ENCODE peak calls at places on chromosomes 12 and 14, in seven cellular contexts. One of them, this sample, is unnamed.

GRCh38 chr12:104291867-104292524 is 11.5 kb upstream of the EID3 start:
- DNase-seq in HFF-Myc: no peak
- DNase-seq in CD4-positive, alpha-beta T cell: no peak
- DNase-seq in type B pancreatic cell: no peak
- DNase-seq in AG04450: no peak
- DNase-seq in pancreas: no peak
- DNase-seq in breast epithelium: no peak
- DNase-seq in this sample: no peak

GRCh38 chr12:113005759-113006158 is 27.4 kb downstream of the OAS2 start:
- DNase-seq in HFF-Myc: no peak
- DNase-seq in CD4-positive, alpha-beta T cell: no peak
- DNase-seq in type B pancreatic cell: no peak
- DNase-seq in AG04450: no peak
- DNase-seq in pancreas: no peak
- DNase-seq in breast epithelium: no peak
- DNase-seq in this sample: no peak

GRCh38 chr14:52934762-52935161 is 16.1 kb downstream of the FERMT2 start:
- DNase-seq in HFF-Myc: no peak
- DNase-seq in CD4-positive, alpha-beta T cell: no peak
- DNase-seq in type B pancreatic cell: no peak
- DNase-seq in AG04450: no peak
- DNase-seq in pancreas: no peak
- DNase-seq in breast epithelium: no peak
- DNase-seq in this sample: no peak

GRCh38 chr12:1758887-1759286 is 61.5 kb upstream of the LRTM2 start:
- DNase-seq in HFF-Myc: no peak
- DNase-seq in CD4-positive, alpha-beta T cell: no peak
- DNase-seq in type B pancreatic cell: no peak
- DNase-seq in AG04450: no peak
- DNase-seq in pancreas: no peak
- DNase-seq in breast epithelium: no peak
- DNase-seq in this sample: no peak

GRCh38 chr12:14913381-14913781 is 25.0 kb downstream of the ERP27 start:
- DNase-seq in HFF-Myc: no peak
- DNase-seq in CD4-positive, alpha-beta T cell: no peak
- DNase-seq in type B pancreatic cell: no peak
- DNase-seq in AG04450: no peak
- DNase-seq in pancreas: no peak
- DNase-seq in breast epithelium: peak; percentile 66
- DNase-seq in this sample: no peak

GRCh38 chr12:31906581-31907286 is 52.5 kb upstream of the RESF1 start:
- DNase-seq in HFF-Myc: no peak
- DNase-seq in CD4-positive, alpha-beta T cell: no peak
- DNase-seq in type B pancreatic cell: no peak
- DNase-seq in AG04450: no peak
- DNase-seq in pancreas: no peak
- DNase-seq in breast epithelium: no peak
- DNase-seq in this sample: no peak

GRCh38 chr12:88185988-88186387 is 43.9 kb downstream of the TMTC3 start:
- DNase-seq in HFF-Myc: peak; percentile 42
- DNase-seq in CD4-positive, alpha-beta T cell: no peak
- DNase-seq in type B pancreatic cell: no peak
- DNase-seq in AG04450: peak; percentile 11
- DNase-seq in pancreas: no peak
- DNase-seq in breast epithelium: no peak
- DNase-seq in this sample: no peak

GRCh38 chr12:49549735-49550710 is 11.2 kb downstream of the KCNH3 start:
- DNase-seq in HFF-Myc: no peak
- DNase-seq in CD4-positive, alpha-beta T cell: no peak
- DNase-seq in type B pancreatic cell: no peak
- DNase-seq in AG04450: no peak
- DNase-seq in pancreas: no peak
- DNase-seq in breast epithelium: no peak
- DNase-seq in this sample: no peak

GRCh38 chr12:51217968-51218606 is at the start of gene POU6F1:
- DNase-seq in HFF-Myc: peak; percentile 42
- DNase-seq in CD4-positive, alpha-beta T cell: peak; percentile 60
- DNase-seq in type B pancreatic cell: peak; percentile 79
- DNase-seq in AG04450: peak; percentile 23
- DNase-seq in pancreas: peak; percentile 78
- DNase-seq in breast epithelium: peak; percentile 67
- DNase-seq in this sample: peak; percentile 92

GRCh38 chr12:30964896-30965612 is 38.5 kb downstream of the TSPAN11 start:
- DNase-seq in HFF-Myc: no peak
- DNase-seq in CD4-positive, alpha-beta T cell: no peak
- DNase-seq in type B pancreatic cell: no peak
- DNase-seq in AG04450: no peak
- DNase-seq in pancreas: no peak
- DNase-seq in breast epithelium: no peak
- DNase-seq in this sample: no peak

GRCh38 chr14:71202881-71203280 is 295.6 kb downstream of the PCNX1 start:
- DNase-seq in HFF-Myc: no peak
- DNase-seq in CD4-positive, alpha-beta T cell: no peak
- DNase-seq in type B pancreatic cell: no peak
- DNase-seq in AG04450: no peak
- DNase-seq in pancreas: no peak
- DNase-seq in breast epithelium: no peak
- DNase-seq in this sample: no peak

GRCh38 chr14:78170203-78170602 is at the start of gene NRXN3:
- DNase-seq in HFF-Myc: no peak
- DNase-seq in CD4-positive, alpha-beta T cell: no peak
- DNase-seq in type B pancreatic cell: no peak
- DNase-seq in AG04450: no peak
- DNase-seq in pancreas: no peak
- DNase-seq in breast epithelium: no peak
- DNase-seq in this sample: no peak

GRCh38 chr12:120971299-120972180 is 6.8 kb upstream of the HNF1A start:
- DNase-seq in HFF-Myc: peak; percentile 35
- DNase-seq in CD4-positive, alpha-beta T cell: peak; percentile 6
- DNase-seq in type B pancreatic cell: no peak
- DNase-seq in AG04450: peak; percentile 45
- DNase-seq in pancreas: no peak
- DNase-seq in breast epithelium: no peak
- DNase-seq in this sample: no peak

GRCh38 chr14:37036669-37037341 is 135.6 kb downstream of the SLC25A21 start:
- DNase-seq in HFF-Myc: no peak
- DNase-seq in CD4-positive, alpha-beta T cell: no peak
- DNase-seq in type B pancreatic cell: no peak
- DNase-seq in AG04450: peak; percentile 6
- DNase-seq in pancreas: no peak
- DNase-seq in breast epithelium: no peak
- DNase-seq in this sample: no peak

GRCh38 chr12:4434299-4434698 is 11.3 kb downstream of the FGF6 start:
- DNase-seq in HFF-Myc: no peak
- DNase-seq in CD4-positive, alpha-beta T cell: no peak
- DNase-seq in type B pancreatic cell: peak; percentile 27
- DNase-seq in AG04450: no peak
- DNase-seq in pancreas: no peak
- DNase-seq in breast epithelium: no peak
- DNase-seq in this sample: peak; percentile 51

GRCh38 chr14:97848351-97848980 is 1051.3 kb downstream of the VRK1 start:
- DNase-seq in HFF-Myc: no peak
- DNase-seq in CD4-positive, alpha-beta T cell: no peak
- DNase-seq in type B pancreatic cell: no peak
- DNase-seq in AG04450: no peak
- DNase-seq in pancreas: no peak
- DNase-seq in breast epithelium: no peak
- DNase-seq in this sample: peak; percentile 48

GRCh38 chr12:63846249-63846967 is 1.9 kb downstream of the SRGAP1 start:
- DNase-seq in HFF-Myc: no peak
- DNase-seq in CD4-positive, alpha-beta T cell: no peak
- DNase-seq in type B pancreatic cell: no peak
- DNase-seq in AG04450: no peak
- DNase-seq in pancreas: no peak
- DNase-seq in breast epithelium: no peak
- DNase-seq in this sample: no peak
- TF ChIP-seq CTCF in HFF-Myc: no peak
- TF ChIP-seq CTCF in CD4-positive, alpha-beta T cell: no peak
- TF ChIP-seq CTCF in type B pancreatic cell: peak; percentile 19
- TF ChIP-seq CTCF in AG04450: no peak
- TF ChIP-seq CTCF in pancreas: no peak
- TF ChIP-seq CTCF in breast epithelium: no peak
- TF ChIP-seq CTCF in this sample: no peak

GRCh38 chr12:60494249-60494648 is 898.4 kb downstream of the SLC16A7 start:
- DNase-seq in HFF-Myc: peak; percentile 27
- DNase-seq in CD4-positive, alpha-beta T cell: no peak
- DNase-seq in type B pancreatic cell: no peak
- DNase-seq in AG04450: peak; percentile 27
- DNase-seq in pancreas: no peak
- DNase-seq in breast epithelium: no peak
- DNase-seq in this sample: no peak
- TF ChIP-seq CTCF in HFF-Myc: peak; percentile 51
- TF ChIP-seq CTCF in CD4-positive, alpha-beta T cell: no peak
- TF ChIP-seq CTCF in type B pancreatic cell: peak; percentile 79
- TF ChIP-seq CTCF in AG04450: peak; percentile 77
- TF ChIP-seq CTCF in pancreas: no peak
- TF ChIP-seq CTCF in breast epithelium: peak; percentile 18
- TF ChIP-seq CTCF in this sample: peak; percentile 82

DNA sequence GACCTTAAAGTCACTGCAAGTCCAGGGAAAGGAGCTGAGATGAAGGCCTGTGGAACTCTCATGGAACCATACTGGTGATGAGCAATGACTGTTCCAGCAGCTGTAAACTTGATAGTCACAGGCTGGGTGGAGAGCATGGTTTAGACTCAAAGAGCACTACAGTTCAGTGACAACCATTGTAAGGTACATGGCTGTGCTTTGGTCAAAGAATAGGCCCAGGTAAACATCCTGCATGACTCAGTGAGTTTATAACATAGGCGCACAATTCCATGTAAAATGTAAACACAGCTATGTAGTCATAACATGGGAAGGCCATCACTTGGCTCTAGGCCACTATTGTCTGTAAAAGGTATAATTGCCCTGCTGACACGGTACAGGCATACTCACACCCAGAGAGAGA is 119.3 kb upstream of the FSCB start:
- DNase-seq in HFF-Myc: no peak
- DNase-seq in CD4-positive, alpha-beta T cell: no peak
- DNase-seq in type B pancreatic cell: no peak
- DNase-seq in AG04450: no peak
- DNase-seq in pancreas: no peak
- DNase-seq in breast epithelium: no peak
- DNase-seq in this sample: no peak
- TF ChIP-seq CTCF in HFF-Myc: no peak
- TF ChIP-seq CTCF in CD4-positive, alpha-beta T cell: no peak
- TF ChIP-seq CTCF in type B pancreatic cell: no peak
- TF ChIP-seq CTCF in AG04450: no peak
- TF ChIP-seq CTCF in pancreas: no peak
- TF ChIP-seq CTCF in breast epithelium: no peak
- TF ChIP-seq CTCF in this sample: no peak

DNA sequence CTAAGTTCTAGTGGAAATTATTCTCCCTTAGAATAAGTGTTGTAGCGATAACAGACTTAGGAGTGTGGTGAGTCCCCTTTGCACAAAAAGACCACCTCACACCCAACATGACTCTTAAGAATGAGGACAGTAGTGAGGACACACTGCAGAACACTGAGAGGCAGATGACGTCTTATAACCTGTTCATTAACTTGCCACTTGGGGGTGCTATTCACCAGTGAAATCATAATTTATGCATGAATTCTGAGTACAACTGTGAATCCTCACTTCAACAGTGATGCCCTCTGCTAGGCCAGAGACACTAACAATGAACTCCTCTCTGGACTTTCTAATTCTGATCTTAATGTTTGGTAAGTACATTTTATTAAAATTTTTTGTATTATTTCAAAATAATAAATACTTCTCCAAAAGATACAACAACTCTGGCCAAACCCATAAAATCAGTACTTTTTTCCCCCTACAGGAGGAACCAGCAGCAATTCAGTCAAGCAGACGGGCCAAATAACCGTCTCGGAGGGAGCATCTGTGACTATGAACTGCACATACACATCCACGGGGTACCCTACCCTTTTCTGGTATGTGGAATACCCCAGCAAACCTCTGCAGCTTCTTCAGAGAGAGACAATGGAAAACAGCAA is 274.7 kb downstream of the DAD1 start:
- DNase-seq in HFF-Myc: peak; percentile 27
- DNase-seq in CD4-positive, alpha-beta T cell: no peak
- DNase-seq in type B pancreatic cell: no peak
- DNase-seq in AG04450: no peak
- DNase-seq in pancreas: no peak
- DNase-seq in breast epithelium: no peak
- DNase-seq in this sample: no peak
- TF ChIP-seq CTCF in HFF-Myc: peak; percentile 59
- TF ChIP-seq CTCF in CD4-positive, alpha-beta T cell: no peak
- TF ChIP-seq CTCF in type B pancreatic cell: peak; percentile 85
- TF ChIP-seq CTCF in AG04450: peak; percentile 72
- TF ChIP-seq CTCF in pancreas: no peak
- TF ChIP-seq CTCF in breast epithelium: peak; percentile 50
- TF ChIP-seq CTCF in this sample: peak; percentile 72

GRCh38 chr14:99253890-99254289 is 18.1 kb downstream of the BCL11B start:
- DNase-seq in HFF-Myc: no peak
- DNase-seq in CD4-positive, alpha-beta T cell: no peak
- DNase-seq in type B pancreatic cell: no peak
- DNase-seq in AG04450: no peak
- DNase-seq in pancreas: no peak
- DNase-seq in breast epithelium: no peak
- DNase-seq in this sample: no peak

GRCh38 chr14:99252940-99253868 is 18.8 kb downstream of the BCL11B start:
- DNase-seq in HFF-Myc: no peak
- DNase-seq in CD4-positive, alpha-beta T cell: no peak
- DNase-seq in type B pancreatic cell: no peak
- DNase-seq in AG04450: no peak
- DNase-seq in pancreas: no peak
- DNase-seq in breast epithelium: no peak
- DNase-seq in this sample: no peak

GRCh38 chr14:99255621-99256482 is 16.1 kb downstream of the BCL11B start:
- DNase-seq in HFF-Myc: no peak
- DNase-seq in CD4-positive, alpha-beta T cell: no peak
- DNase-seq in type B pancreatic cell: no peak
- DNase-seq in AG04450: no peak
- DNase-seq in pancreas: no peak
- DNase-seq in breast epithelium: no peak
- DNase-seq in this sample: no peak

GRCh38 chr14:99256483-99256874 is 15.5 kb downstream of the BCL11B start:
- DNase-seq in HFF-Myc: no peak
- DNase-seq in CD4-positive, alpha-beta T cell: no peak
- DNase-seq in type B pancreatic cell: no peak
- DNase-seq in AG04450: no peak
- DNase-seq in pancreas: no peak
- DNase-seq in breast epithelium: no peak
- DNase-seq in this sample: no peak

DNA sequence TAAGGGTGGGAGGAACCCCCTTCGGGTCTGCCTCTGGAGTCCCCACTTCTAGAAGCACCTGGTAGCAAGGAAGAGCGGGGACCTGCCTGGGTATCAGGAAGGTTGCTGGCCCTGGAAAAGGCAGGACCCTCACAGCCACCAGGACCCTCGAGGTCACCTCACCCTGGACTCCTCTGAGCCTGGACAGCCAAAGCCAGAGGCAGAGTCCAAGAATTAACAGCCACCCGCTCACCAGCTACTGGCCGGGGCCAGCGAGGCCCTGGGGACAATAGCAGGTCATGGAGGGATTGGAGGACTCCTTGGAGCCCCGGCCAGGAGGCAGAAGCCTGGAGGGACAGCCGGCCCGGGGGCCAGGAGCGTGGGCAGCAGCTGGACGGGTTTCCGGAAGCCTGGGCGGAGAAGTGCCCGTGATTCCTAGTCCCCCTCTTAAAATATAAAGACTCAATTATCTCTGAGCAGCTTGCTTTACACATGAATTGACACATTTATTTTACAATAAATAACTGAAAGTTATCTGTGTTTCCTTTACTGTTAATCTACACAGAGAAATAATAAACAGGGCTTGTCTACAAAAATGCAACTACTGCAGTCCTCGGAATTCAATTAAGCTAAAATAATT is 17.5 kb downstream of the BCL11B start:
- DNase-seq in HFF-Myc: no peak
- DNase-seq in CD4-positive, alpha-beta T cell: no peak
- DNase-seq in type B pancreatic cell: no peak
- DNase-seq in AG04450: no peak
- DNase-seq in pancreas: no peak
- DNase-seq in breast epithelium: no peak
- DNase-seq in this sample: no peak
- TF ChIP-seq CTCF in HFF-Myc: no peak
- TF ChIP-seq CTCF in CD4-positive, alpha-beta T cell: no peak
- TF ChIP-seq CTCF in type B pancreatic cell: no peak
- TF ChIP-seq CTCF in AG04450: no peak
- TF ChIP-seq CTCF in pancreas: no peak
- TF ChIP-seq CTCF in breast epithelium: no peak
- TF ChIP-seq CTCF in this sample: no peak

This sample was measured in osteocyte.